ENCODE peak calls at places on chromosomes 11 and 22, in ten cellular contexts. P is RWPE1; K is HCT116; R is sigmoid colon; I is neural progenitor cell; B is uterus; S is IMR-90; J is hepatocyte; F is CD8-positive, alpha-beta T cell; M is endothelial cell. X is an unnamed sample.

GRCh38 chr22:38966379-38966700 is 8.9 kb downstream of the APOBEC3A start:
- DNase-seq in P (no peak), K (no peak), R (no peak), I (no peak), B (no peak), S (no peak), J (no peak), F (no peak), M (no peak), X (no peak)

GRCh38 chr11:62792193-62792575 is 378 bp upstream of the TMEM223 start:
- DNase-seq in P (no peak), K (no peak), R (peak), I (peak), B (no peak), S (peak), J (peak), F (peak), M (no peak), X (no peak)

GRCh38 chr11:32173435-32173834 is 82.6 kb downstream of the RCN1 start:
- DNase-seq in P (peak), K (peak), R (no peak), I (peak), B (peak), S (peak), J (peak), F (no peak), M (peak), X (peak)

GRCh38 chr11:27088353-27088752 is 47.7 kb downstream of the BBOX1 start:
- DNase-seq in P (peak), K (no peak), R (no peak), I (no peak), B (no peak), S (no peak), J (no peak), F (no peak), M (no peak), X (no peak)

GRCh38 chr22:38513063-38513462 is 7.0 kb upstream of the DDX17 start:
- DNase-seq in P (no peak), K (no peak), R (no peak), I (peak), B (no peak), S (no peak), J (peak), F (peak), M (peak), X (peak)

GRCh38 chr22:41263704-41264103 is 22.3 kb downstream of the RANGAP1 start:
- DNase-seq in P (no peak), K (no peak), R (no peak), I (no peak), B (no peak), S (peak), J (no peak), F (no peak), M (no peak), X (no peak)

GRCh38 chr11:34136420-34136819 is 31.0 kb downstream of the NAT10 start:
- DNase-seq in P (no peak), K (no peak), R (no peak), I (no peak), B (no peak), S (no peak), J (no peak), F (no peak), M (no peak), X (no peak)

GRCh38 chr22:43185860-43186261 is 1.1 kb downstream of the TTLL12 start:
- DNase-seq in P (peak), K (peak), R (peak), I (peak), B (peak), S (peak), J (peak), F (no peak), M (no peak), X (peak)

GRCh38 chr11:864118-864827 is 21.6 kb downstream of the TSPAN4 start:
- DNase-seq in P (no peak), K (no peak), R (no peak), I (no peak), B (no peak), S (no peak), J (no peak), F (no peak), M (no peak), X (no peak)

GRCh38 chr11:68314886-68315580 is 2.6 kb downstream of the LRP5 start:
- DNase-seq in P (peak), K (peak), R (no peak), I (no peak), B (peak), S (peak), J (peak), F (no peak), M (no peak), X (peak)

GRCh38 chr11:118878187-118878586 is 5.5 kb upstream of the CXCR5 start:
- DNase-seq in P (no peak), K (no peak), R (no peak), I (no peak), B (no peak), S (no peak), J (no peak), F (no peak), M (no peak), X (no peak)

GRCh38 chr11:66549696-66550095 is 3.0 kb downstream of the ACTN3 start:
- DNase-seq in P (no peak), K (no peak), R (no peak), I (no peak), B (no peak), S (no peak), J (no peak), F (no peak), M (no peak), X (no peak)

GRCh38 chr11:114257621-114258558 is 38.3 kb upstream of the NNMT start:
- DNase-seq in P (no peak), K (no peak), R (peak), I (peak), B (peak), S (no peak), J (peak), F (no peak), M (no peak), X (no peak)

GRCh38 chr11:111046291-111046690 is 199.2 kb upstream of the POU2AF2 start:
- DNase-seq in P (no peak), K (no peak), R (no peak), I (no peak), B (no peak), S (peak), J (no peak), F (no peak), M (no peak), X (no peak)

GRCh38 chr11:72233773-72234513 is 9.4 kb downstream of the INPPL1 start:
- DNase-seq in P (no peak), K (no peak), R (peak), I (no peak), B (no peak), S (no peak), J (no peak), F (no peak), M (no peak), X (no peak)

GRCh38 chr11:10454902-10455631 is at the start of gene AMPD3:
- DNase-seq in P (peak), K (peak), R (peak), I (peak), B (peak), S (peak), J (peak), F (no peak), M (peak), X (no peak)

GRCh38 chr11:44066732-44067131 is 662 bp downstream of the ACCS start:
- DNase-seq in P (peak), K (peak), R (peak), I (no peak), B (peak), S (peak), J (peak), F (no peak), M (no peak), X (peak)

GRCh38 chr22:36727110-36727509 is 23.6 kb upstream of the CACNG2 start:
- DNase-seq in P (no peak), K (no peak), R (peak), I (no peak), B (no peak), S (no peak), J (no peak), F (no peak), M (no peak), X (no peak)

GRCh38 chr11:122882809-122883681 is 486 bp downstream of the JHY start:
- DNase-seq in P (peak), K (peak), R (peak), I (peak), B (peak), S (peak), J (peak), F (peak), M (peak), X (peak)

GRCh38 chr11:120551191-120551590 is 39.6 kb downstream of the GRIK4 start:
- DNase-seq in P (no peak), K (no peak), R (no peak), I (no peak), B (no peak), S (no peak), J (no peak), F (no peak), M (no peak), X (no peak)

GRCh38 chr11:24457985-24458384 is 38.9 kb upstream of the LUZP2 start:
- DNase-seq in P (no peak), K (no peak), R (no peak), I (no peak), B (no peak), S (no peak), J (no peak), F (no peak), M (no peak), X (no peak)

GRCh38 chr11:75240381-75241035 is at the start of gene TPBGL:
- DNase-seq in P (no peak), K (no peak), R (peak), I (peak), B (peak), S (no peak), J (peak), F (peak), M (peak), X (peak)

GRCh38 chr11:93784935-93785360 is 866 bp downstream of the MED17 start:
- DNase-seq in P (peak), K (peak), R (no peak), I (peak), B (no peak), S (no peak), J (peak), F (no peak), M (no peak), X (no peak)

GRCh38 chr11:3808846-3809623 is 675 bp downstream of the PGAP2 start:
- DNase-seq in P (peak), K (peak), R (no peak), I (peak), B (no peak), S (peak), J (peak), F (peak), M (no peak), X (peak)

GRCh38 chr22:39291501-39291900 is 27.9 kb downstream of the RPL3 start:
- DNase-seq in P (no peak), K (no peak), R (no peak), I (no peak), B (no peak), S (no peak), J (no peak), F (no peak), M (no peak), X (no peak)

GRCh38 chr11:73269353-73270088 is 2.6 kb upstream of the P2RY6 start:
- DNase-seq in P (no peak), K (no peak), R (peak), I (no peak), B (no peak), S (no peak), J (peak), F (no peak), M (no peak), X (peak)

GRCh38 chr22:29917052-29917902 is 34.3 kb downstream of the MTMR3 start:
- DNase-seq in P (no peak), K (no peak), R (peak), I (no peak), B (peak), S (peak), J (no peak), F (no peak), M (no peak), X (no peak)

GRCh38 chr22:31173386-31174145 is 13.6 kb downstream of the RNF185 start:
- DNase-seq in P (peak), K (no peak), R (no peak), I (no peak), B (no peak), S (peak), J (peak), F (no peak), M (no peak), X (no peak)

GRCh38 chr11:59102259-59102765 is 4.7 kb upstream of the FAM111B start:
- DNase-seq in P (peak), K (no peak), R (peak), I (peak), B (peak), S (peak), J (peak), F (peak), M (peak), X (peak)

GRCh38 chr22:38239101-38239761 is 33.6 kb downstream of the TMEM184B start:
- DNase-seq in P (peak), K (no peak), R (no peak), I (no peak), B (no peak), S (peak), J (peak), F (no peak), M (no peak), X (peak)

GRCh38 chr11:67301313-67301921 is 1.9 kb upstream of the SSH3 start:
- DNase-seq in P (no peak), K (no peak), R (peak), I (no peak), B (no peak), S (no peak), J (peak), F (peak), M (no peak), X (no peak)

GRCh38 chr11:19658344-19658743 is 54.3 kb upstream of the NAV2 start:
- DNase-seq in P (no peak), K (no peak), R (no peak), I (peak), B (no peak), S (no peak), J (no peak), F (no peak), M (no peak), X (no peak)
- TF ChIP-seq CTCF in P (no peak), K (peak), R (no peak), I (peak), B (no peak), S (no peak), J (no peak), F (no peak), M (no peak), X (no peak)

GRCh38 chr22:17347724-17348123 is 21.5 kb upstream of the CECR2 start:
- DNase-seq in P (no peak), K (no peak), R (no peak), I (no peak), B (no peak), S (no peak), J (no peak), F (no peak), M (no peak), X (no peak)
- TF ChIP-seq CTCF in P (no peak), K (no peak), R (no peak), I (no peak), B (no peak), S (no peak), J (no peak), F (no peak), M (no peak), X (no peak)

GRCh38 chr11:115624065-115624464 is 119.8 kb upstream of the CADM1 start:
- DNase-seq in P (no peak), K (no peak), R (no peak), I (no peak), B (no peak), S (no peak), J (no peak), F (no peak), M (no peak), X (no peak)
- TF ChIP-seq CTCF in P (no peak), K (no peak), R (no peak), I (peak), B (no peak), S (peak), J (no peak), F (no peak), M (no peak), X (no peak)

GRCh38 chr11:25737071-25737675 is 594.8 kb upstream of the ANO3 start:
- DNase-seq in P (no peak), K (no peak), R (no peak), I (no peak), B (no peak), S (no peak), J (no peak), F (no peak), M (no peak), X (no peak)

GRCh38 chr11:25733777-25734176 is 598.2 kb upstream of the ANO3 start:
- DNase-seq in P (no peak), K (no peak), R (no peak), I (no peak), B (no peak), S (no peak), J (no peak), F (no peak), M (no peak), X (no peak)

GRCh38 chr11:25734592-25735211 is 597.2 kb upstream of the ANO3 start:
- DNase-seq in P (peak), K (no peak), R (no peak), I (peak), B (no peak), S (peak), J (peak), F (no peak), M (peak), X (peak)
- TF ChIP-seq CTCF in P (no peak), K (no peak), R (no peak), I (peak), B (no peak), S (peak), J (peak), F (no peak), M (peak), X (peak)